ENCODE peak calls at places on chromosomes 1 and 21, in ten cellular contexts. K is stimulated activated CD8-positive, alpha-beta memory T cell treated with anti-CD3 and anti-CD28 coated beads, Interleukin-15, amount 100 ng/mL, for 4 hours; Y is substantia nigra; A is NCI-H1092 treated with DMSO at 0.1 percent for 48 hours; R is GM04504; Z is Caki2; G is activated naive CD8-positive, alpha-beta T cell treated with anti-CD3 and anti-CD28 coated beads for 36 hours; M is astrocyte of the spinal cord; T is IMR-90; O is pancreas. L is an unnamed sample.

GRCh38 chr1:151831605-151832004 is at the start of gene RORC:
- DNase-seq in M (no peak), Z (no peak), Y (no peak), G (no peak), A (peak; percentile 41), R (no peak), T (no peak), K (no peak), O (peak; percentile 89), L (no peak)

GRCh38 chr1:159786966-159787365 is 6.2 kb downstream of the DUSP23 start:
- DNase-seq in R (no peak), G (no peak), T (peak; percentile 15), K (no peak), Y (no peak), O (no peak), M (no peak), Z (no peak), A (no peak), L (no peak)

GRCh38 chr1:67668660-67669059 is 16.3 kb upstream of the GADD45A start:
- DNase-seq in G (no peak), T (peak; percentile 16), R (no peak), K (no peak), Y (no peak), A (no peak), M (no peak), Z (no peak), O (no peak), L (no peak)

GRCh38 chr1:161801955-161802354 is 35.8 kb downstream of the ATF6 start:
- DNase-seq in Z (no peak), R (no peak), K (no peak), T (no peak), A (no peak), G (no peak), Y (no peak), M (no peak), O (no peak), L (no peak)

GRCh38 chr1:205812271-205812877 is 624 bp downstream of the SLC41A1 start:
- DNase-seq in A (no peak), T (peak; percentile 13), K (no peak), R (no peak), Y (no peak), G (peak; percentile 21), Z (peak; percentile 12), O (peak; percentile 32), M (peak; percentile 22), L (peak; percentile 51)

GRCh38 chr1:173661271-173661670 is 8.4 kb downstream of the ANKRD45 start:
- DNase-seq in R (no peak), G (no peak), Y (no peak), O (no peak), T (no peak), M (no peak), K (no peak), A (no peak), Z (no peak), L (no peak)

GRCh38 chr1:156556354-156556753 is 16.0 kb downstream of the IQGAP3 start:
- DNase-seq in R (no peak), T (no peak), A (no peak), G (no peak), Y (no peak), M (no peak), Z (no peak), O (no peak), K (no peak), L (no peak)

GRCh38 chr1:9716404-9717192 is 65.1 kb downstream of the PIK3CD start:
- DNase-seq in A (no peak), Y (no peak), T (no peak), Z (no peak), M (no peak), O (no peak), G (peak; percentile 39), R (no peak), K (no peak), L (no peak)

GRCh38 chr1:45793942-45794604 is 9.3 kb upstream of the MAST2 start:
- DNase-seq in Z (no peak), M (no peak), T (no peak), Y (no peak), K (no peak), O (no peak), G (no peak), A (peak; percentile 68), R (no peak), L (no peak)

GRCh38 chr1:61388586-61388985 is 306.2 kb downstream of the NFIA start:
- DNase-seq in M (peak; percentile 81), G (no peak), R (no peak), Y (no peak), T (peak; percentile 18), O (no peak), Z (no peak), K (no peak), A (no peak), L (no peak)

GRCh38 chr1:12384836-12385456 is 155.1 kb downstream of the VPS13D start:
- DNase-seq in Z (no peak), R (no peak), K (no peak), O (no peak), T (no peak), M (no peak), Y (no peak), G (no peak), A (no peak), L (no peak)

GRCh38 chr1:231973840-231974239 is 347.2 kb downstream of the DISC1 start:
- DNase-seq in R (no peak), M (peak; percentile 16), Y (no peak), O (no peak), K (no peak), T (peak; percentile 16), Z (no peak), G (peak; percentile 2), A (no peak), L (no peak)

GRCh38 chr1:160400284-160400645 is at the start of gene VANGL2:
- DNase-seq in K (no peak), T (peak; percentile 41), Y (peak; percentile 60), A (peak; percentile 72), R (no peak), O (peak; percentile 83), M (peak; percentile 67), Z (no peak), G (peak; percentile 68), L (peak; percentile 45)

GRCh38 chr21:31405638-31406037 is 61.6 kb upstream of the TIAM1 start:
- DNase-seq in Z (no peak), G (no peak), T (no peak), Y (no peak), M (no peak), A (no peak), O (no peak), R (no peak), K (no peak), L (no peak)

GRCh38 chr1:25118554-25118953 is 113.7 kb downstream of the SYF2 start:
- DNase-seq in O (no peak), M (no peak), K (no peak), Z (no peak), R (no peak), T (no peak), A (no peak), G (no peak), Y (no peak), L (no peak)

GRCh38 chr1:80427886-80428285 is 1372.8 kb upstream of the ADGRL2 start:
- DNase-seq in A (peak; percentile 33), Y (no peak), M (no peak), Z (no peak), R (no peak), T (no peak), K (no peak), O (no peak), G (no peak), L (no peak)

GRCh38 chr1:231208980-231209379 is 32.0 kb upstream of the GNPAT start:
- DNase-seq in T (no peak), M (no peak), G (no peak), R (no peak), O (no peak), Z (no peak), Y (no peak), K (no peak), A (no peak), L (no peak)

GRCh38 chr1:100584761-100585745 is 47.1 kb downstream of the GPR88 start:
- DNase-seq in T (peak; percentile 12), O (no peak), K (no peak), R (no peak), Z (no peak), G (no peak), A (no peak), M (peak; percentile 59), Y (no peak), L (no peak)

GRCh38 chr1:54051936-54052469 is 1.0 kb downstream of the TMEM59 start:
- DNase-seq in A (no peak), Z (no peak), K (no peak), O (no peak), M (peak; percentile 14), Y (no peak), G (no peak), R (peak; percentile 32), T (no peak), L (peak; percentile 33)

GRCh38 chr1:4170953-4171352 is 270.9 kb upstream of the C1orf174 start:
- DNase-seq in O (no peak), Z (no peak), K (no peak), T (no peak), Y (no peak), R (no peak), G (no peak), M (no peak), A (no peak), L (no peak)

GRCh38 chr1:221573727-221574126 is 168.2 kb downstream of the DUSP10 start:
- DNase-seq in T (no peak), G (no peak), Z (no peak), Y (no peak), R (peak; percentile 3), A (no peak), M (no peak), O (peak; percentile 28), K (no peak), L (no peak)

GRCh38 chr1:42142894-42143675 is 10.1 kb upstream of the GUCA2B start:
- DNase-seq in Y (no peak), O (no peak), G (no peak), A (peak; percentile 12), Z (no peak), K (no peak), R (no peak), T (no peak), M (no peak), L (no peak)

GRCh38 chr1:191533254-191533653 is 625.0 kb upstream of the RGS18 start:
- DNase-seq in K (no peak), O (no peak), R (no peak), Z (no peak), T (no peak), Y (no peak), G (no peak), M (no peak), A (no peak), L (no peak)

GRCh38 chr1:111747282-111747734 is 8.1 kb upstream of the INKA2 start:
- DNase-seq in K (peak; percentile 50), O (peak; percentile 37), Z (peak; percentile 22), A (peak; percentile 32), G (peak; percentile 49), T (peak; percentile 77), M (peak; percentile 61), R (peak; percentile 41), Y (no peak), L (peak; percentile 28)

GRCh38 chr21:31983120-31983519 is 110.3 kb downstream of the HUNK start:
- DNase-seq in Y (no peak), A (no peak), M (no peak), T (no peak), O (peak; percentile 40), G (no peak), Z (no peak), K (no peak), R (no peak), L (no peak)

GRCh38 chr21:39332175-39332574 is 16.7 kb downstream of the HMGN1 start:
- DNase-seq in G (no peak), M (no peak), O (no peak), A (no peak), Z (no peak), Y (no peak), K (no peak), T (no peak), R (no peak), L (no peak)

GRCh38 chr1:231663211-231663792 is 36.7 kb downstream of the DISC1 start:
- DNase-seq in Y (no peak), M (peak; percentile 31), T (peak; percentile 46), K (no peak), Z (no peak), O (no peak), G (no peak), A (no peak), R (no peak), L (peak; percentile 46)

GRCh38 chr1:36446261-36446660 is 4.0 kb downstream of the OSCP1 start:
- DNase-seq in M (no peak), G (no peak), T (no peak), Y (peak; percentile 4), Z (no peak), R (no peak), O (no peak), K (no peak), A (peak; percentile 46), L (peak; percentile 28)

L was measured in pons.